ENCODE peak calls at places on chromosomes 6 and 20, in four cellular contexts. N is uterus, G is BE2C, R is pancreas. K is an unnamed sample.

GRCh38 chr6:46914279-46914810 is 7.4 kb downstream of the ADGRF5 start:
- DNase-seq in R (no peak), N (no peak), G (no peak), K (no peak)

GRCh38 chr6:79763301-79763700 is 132.2 kb downstream of the SH3BGRL2 start:
- DNase-seq in N (no peak), R (no peak), G (no peak), K (no peak)

GRCh38 chr6:155174576-155175174 is 89.1 kb upstream of the CLDN20 start:
- DNase-seq in N (peak), R (peak), G (peak), K (no peak)

GRCh38 chr6:13412639-13413465 is 74.5 kb downstream of the GFOD1 start:
- DNase-seq in R (no peak), G (no peak), N (no peak), K (no peak)

GRCh38 chr6:128519931-128520435 is 416 bp downstream of the PTPRK start:
- DNase-seq in R (peak), N (no peak), G (no peak), K (no peak)

GRCh38 chr20:13816757-13817156 is 31.9 kb downstream of the NDUFAF5 start:
- DNase-seq in R (no peak), N (no peak), G (no peak), K (no peak)

GRCh38 chr6:116500969-116501433 is 10.4 kb upstream of the CALHM5 start:
- DNase-seq in G (no peak), R (no peak), N (no peak), K (no peak)

GRCh38 chr6:38725414-38726183 is 10.5 kb downstream of the DNAH8 start:
- DNase-seq in G (no peak), N (no peak), R (no peak), K (no peak)

GRCh38 chr6:14921878-14922277 is 324.0 kb upstream of the JARID2 start:
- DNase-seq in R (peak), N (no peak), G (no peak), K (no peak)

GRCh38 chr6:107202876-107203468 is 87.7 kb upstream of the BEND3 start:
- DNase-seq in N (no peak), G (no peak), R (no peak), K (no peak)

GRCh38 chr6:169254456-169255316 is 1.0 kb upstream of the THBS2 start:
- DNase-seq in N (peak), G (no peak), R (no peak), K (no peak)

GRCh38 chr20:13139459-13140150 is 81.5 kb upstream of the ISM1 start:
- DNase-seq in R (no peak), N (no peak), G (no peak), K (no peak)

GRCh38 chr6:77463308-77463880 is at the start of gene HTR1B:
- DNase-seq in R (no peak), G (no peak), N (no peak), K (no peak)

GRCh38 chr6:1558388-1558787 is 51.3 kb upstream of the FOXC1 start:
- DNase-seq in N (no peak), G (no peak), R (no peak), K (no peak)

GRCh38 chr6:11621119-11621518 is 83.6 kb downstream of the TMEM170B start:
- DNase-seq in N (no peak), G (peak), R (no peak), K (no peak)

GRCh38 chr6:112282217-112282616 is 27.9 kb upstream of the LAMA4 start:
- DNase-seq in R (no peak), N (peak), G (peak), K (no peak)
- TF ChIP-seq CTCF in R (no peak), N (no peak), G (peak), K (no peak)

GRCh38 chr20:25574411-25574810 is 10.9 kb downstream of the NINL start:
- DNase-seq in G (peak), N (no peak), R (no peak), K (no peak)
- TF ChIP-seq CTCF in G (peak), N (no peak), R (no peak), K (no peak)

GRCh38 chr6:35931120-35931561 is 10.2 kb upstream of the SRPK1 start:
- DNase-seq in N (no peak), G (no peak), R (no peak), K (no peak)

GRCh38 chr6:35925961-35926360 is 5.1 kb upstream of the SRPK1 start:
- DNase-seq in G (no peak), R (no peak), N (no peak), K (no peak)

GRCh38 chr6:35924146-35924545 is 3.2 kb upstream of the SRPK1 start:
- DNase-seq in G (no peak), R (no peak), N (no peak), K (no peak)

GRCh38 chr6:35929601-35930000 is 8.7 kb upstream of the SRPK1 start:
- DNase-seq in G (no peak), R (no peak), N (no peak), K (no peak)

DNA sequence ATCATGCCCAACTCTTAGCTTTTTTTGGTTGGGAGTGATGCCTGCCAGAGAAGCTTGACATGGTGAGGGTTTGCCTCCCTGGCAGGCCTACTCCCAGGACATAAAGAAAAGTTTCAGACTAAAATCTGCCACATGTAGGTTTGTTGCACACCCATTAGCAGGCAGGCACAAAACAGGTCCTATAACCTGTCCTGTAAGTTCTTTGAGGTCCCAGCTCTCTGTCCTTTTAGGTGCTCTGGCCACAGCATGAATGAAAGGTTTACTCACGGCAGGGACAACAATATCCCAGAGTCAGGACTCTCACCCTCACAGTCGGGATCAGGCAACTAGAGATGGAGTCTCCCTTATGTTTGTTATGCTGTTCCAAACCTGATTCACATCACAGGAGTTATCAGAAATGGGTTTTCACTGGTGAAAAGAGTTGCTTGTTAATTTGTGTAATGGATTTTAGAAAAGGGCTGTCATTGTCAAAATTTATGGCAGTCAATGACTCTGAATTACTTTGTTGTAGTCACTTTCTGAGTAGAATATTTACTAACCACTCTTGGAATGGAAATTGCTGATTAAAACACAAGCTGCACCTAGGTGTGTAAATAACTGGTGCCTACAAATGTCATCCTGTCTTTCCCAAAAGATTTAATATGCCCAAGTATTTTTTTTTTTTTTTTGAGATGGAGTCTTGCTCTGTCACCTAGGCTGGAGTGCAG is 5.8 kb upstream of the SRPK1 start:
- DNase-seq in N (no peak), R (no peak), G (no peak), K (no peak)
- TF ChIP-seq CTCF in N (no peak), R (no peak), G (no peak), K (no peak)

DNA sequence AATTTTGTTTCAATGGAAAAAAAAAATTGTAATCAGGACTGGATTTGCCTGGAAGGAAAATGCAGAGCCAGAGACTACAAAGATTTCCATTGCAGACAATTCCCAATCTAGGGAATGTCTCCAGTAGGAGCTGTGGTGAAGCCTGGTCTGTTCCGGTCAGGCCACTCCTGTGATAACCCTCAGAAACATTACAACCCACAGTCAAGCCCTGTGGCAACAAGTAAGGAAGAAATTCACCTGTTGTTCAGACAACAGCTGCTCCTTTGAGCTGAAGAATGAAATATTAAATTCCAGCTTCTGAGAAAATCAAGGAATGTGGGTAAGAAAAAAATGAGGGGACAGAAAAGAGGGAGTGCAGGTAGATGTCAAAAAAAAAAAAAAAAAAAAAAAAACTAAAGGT is 8.0 kb downstream of the PRKN start:
- DNase-seq in G (no peak), N (no peak), R (no peak), K (no peak)
- TF ChIP-seq CTCF in G (no peak), N (no peak), R (no peak), K (no peak)

GRCh38 chr6:57195457-57195856 is 23.3 kb downstream of the BAG2 start:
- DNase-seq in G (no peak), R (no peak), N (no peak), K (no peak)

GRCh38 chr6:57193177-57193576 is 21.1 kb downstream of the BAG2 start:
- DNase-seq in R (no peak), N (no peak), G (no peak), K (no peak)

DNA sequence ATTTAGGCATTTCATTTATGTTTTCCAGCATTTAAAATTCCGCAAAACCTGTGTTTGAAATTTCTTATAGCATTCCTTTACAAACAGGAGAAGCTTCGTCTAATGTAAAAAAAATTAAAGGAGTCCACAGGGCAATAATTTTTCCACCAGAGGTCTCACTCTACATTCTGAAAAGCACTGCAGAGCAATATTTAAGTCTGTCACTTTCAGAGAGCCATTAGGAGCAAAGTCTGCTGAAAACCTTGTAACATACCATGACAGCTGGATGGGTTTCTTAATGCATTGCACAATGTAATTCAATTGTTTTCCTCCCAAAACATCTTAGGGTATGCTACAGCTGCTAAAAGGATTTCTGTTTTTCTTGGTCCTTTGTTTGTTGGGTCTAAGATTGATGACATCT is 18.0 kb downstream of the BAG2 start:
- DNase-seq in G (no peak), R (no peak), N (no peak), K (no peak)
- TF ChIP-seq CTCF in G (peak), R (no peak), N (peak), K (no peak)

GRCh38 chr20:23449400-23449799 is 3.3 kb downstream of the CST11 start:
- DNase-seq in G (no peak), N (no peak), R (no peak), K (no peak)

GRCh38 chr20:23444859-23445258 is 5.4 kb downstream of the CSTL1 start:
- DNase-seq in N (no peak), R (no peak), G (no peak), K (no peak)

GRCh38 chr20:23445596-23446217 is 6.2 kb downstream of the CSTL1 start:
- DNase-seq in R (no peak), G (no peak), N (no peak), K (no peak)

GRCh38 chr20:23448167-23448566 is 4.5 kb downstream of the CST11 start:
- DNase-seq in R (no peak), G (no peak), N (no peak), K (no peak)

DNA sequence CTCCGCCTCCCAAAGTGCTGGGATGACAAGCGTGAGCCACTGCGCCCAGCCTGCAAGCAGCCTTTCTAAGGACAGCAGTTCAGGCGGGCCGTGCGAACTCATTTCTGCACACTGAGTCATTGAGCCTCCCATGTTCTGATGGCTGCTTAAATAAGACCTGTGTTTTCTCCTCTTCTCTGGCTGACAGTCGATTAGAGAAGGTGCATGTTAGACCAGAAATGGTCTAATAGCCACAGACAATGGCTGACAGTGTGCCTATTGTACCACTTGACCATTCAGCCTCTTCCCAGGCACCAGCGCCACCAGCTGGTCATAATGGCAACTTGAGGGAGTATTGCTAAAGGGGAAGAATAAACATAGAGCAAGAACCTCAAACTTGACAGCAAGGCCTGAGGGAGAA is 6.2 kb downstream of the CST11 start:
- DNase-seq in N (peak), R (no peak), G (peak), K (no peak)
- TF ChIP-seq CTCF in N (peak), R (no peak), G (peak), K (no peak)

DNA sequence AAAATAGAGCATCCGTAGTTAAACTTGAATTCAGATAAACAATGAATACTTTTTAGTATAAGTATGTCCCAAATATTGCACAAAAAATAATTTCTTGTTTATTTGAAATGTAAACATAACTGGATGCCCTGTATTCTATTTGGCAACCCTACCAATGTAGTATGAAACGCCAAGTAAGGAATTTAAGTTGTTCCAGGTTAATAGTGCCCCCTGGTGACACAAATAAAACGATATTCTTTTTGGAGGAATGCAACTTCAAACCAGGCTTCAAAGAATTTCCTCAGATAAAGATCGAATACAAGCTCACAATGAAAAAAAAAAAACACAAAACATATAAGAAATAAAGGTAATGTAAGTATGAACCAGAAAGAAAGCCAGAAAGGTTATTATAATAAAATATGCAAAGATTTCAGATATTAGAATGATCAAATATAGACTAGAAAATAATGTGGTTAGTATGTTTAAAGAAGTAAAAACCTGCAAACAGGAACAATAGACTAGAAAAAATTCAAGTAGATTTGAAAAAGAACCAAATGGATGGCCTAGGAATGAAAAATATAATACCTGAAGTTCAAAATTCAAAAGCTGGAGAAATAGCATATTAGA is 18.4 kb upstream of the AKAP7 start:
- DNase-seq in R (no peak), G (no peak), N (no peak), K (no peak)
- TF ChIP-seq CTCF in R (peak), G (peak), N (peak), K (peak)

DNA sequence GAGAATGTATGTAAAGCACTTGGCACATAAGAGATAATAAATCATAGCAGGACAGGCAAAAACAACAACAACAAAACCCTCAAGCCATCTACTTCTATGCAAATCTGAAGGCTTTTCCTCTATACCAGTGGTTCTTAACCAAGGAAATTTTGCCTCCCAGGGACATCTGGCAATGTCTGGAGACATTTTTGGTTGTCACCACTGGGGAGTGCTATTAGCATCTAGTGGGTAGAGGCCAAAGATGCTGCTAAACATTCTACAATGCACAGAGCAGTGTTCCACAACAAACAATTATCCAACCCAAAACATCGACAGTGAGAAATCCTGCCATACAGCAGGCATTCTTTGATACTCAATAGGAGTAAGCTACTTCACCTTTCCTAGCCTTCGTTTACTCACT is 28.2 kb downstream of the NDRG3 start:
- DNase-seq in R (no peak), G (peak), N (no peak), K (no peak)
- TF ChIP-seq CTCF in R (no peak), G (peak), N (no peak), K (no peak)

GRCh38 chr20:7930386-7930785 is 9.9 kb downstream of the HAO1 start:
- DNase-seq in N (no peak), G (no peak), R (no peak), K (no peak)

GRCh38 chr20:7926767-7927166 is 13.5 kb downstream of the HAO1 start:
- DNase-seq in G (no peak), N (no peak), R (no peak), K (no peak)

GRCh38 chr20:7924692-7925091 is 15.6 kb downstream of the HAO1 start:
- DNase-seq in R (no peak), G (no peak), N (no peak), K (no peak)

GRCh38 chr20:7926323-7926722 is 13.9 kb downstream of the HAO1 start:
- DNase-seq in R (no peak), G (no peak), N (no peak), K (no peak)
- TF ChIP-seq CTCF in R (no peak), G (no peak), N (no peak), K (no peak)

GRCh38 chr20:32507998-32508774 is 76.9 kb downstream of the NOL4L start:
- DNase-seq in R (no peak), G (no peak), N (no peak), K (no peak)

GRCh38 chr20:32508775-32509119 is 76.4 kb downstream of the NOL4L start:
- DNase-seq in N (no peak), R (no peak), G (no peak), K (no peak)

GRCh38 chr20:32510601-32511357 is 74.4 kb downstream of the NOL4L start:
- DNase-seq in G (no peak), N (no peak), R (no peak), K (no peak)

GRCh38 chr20:32510120-32510600 is 75.0 kb downstream of the NOL4L start:
- DNase-seq in G (no peak), R (no peak), N (no peak), K (no peak)

DNA sequence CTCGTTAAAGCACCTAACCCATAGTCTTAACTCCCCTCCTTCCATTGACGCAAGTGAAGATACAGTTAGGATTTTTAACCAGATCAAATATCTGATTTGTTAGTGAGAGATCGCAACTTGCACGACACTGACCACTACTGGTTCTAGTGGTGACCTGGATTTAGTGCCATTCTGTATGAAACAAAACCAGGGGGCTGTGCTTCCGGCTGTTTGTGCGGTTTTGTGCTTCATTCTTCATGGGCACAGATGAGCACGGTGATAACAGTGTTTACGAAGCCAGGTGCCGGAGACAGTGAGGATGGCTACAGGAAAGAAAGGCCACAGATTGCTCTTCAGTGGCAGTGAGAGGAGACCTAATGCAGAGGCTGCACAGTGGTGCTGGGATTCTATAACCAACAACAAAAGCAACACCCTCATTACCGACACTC is 75.5 kb downstream of the NOL4L start:
- DNase-seq in G (no peak), R (no peak), N (no peak), K (no peak)
- TF ChIP-seq CTCF in G (peak), R (no peak), N (no peak), K (no peak)

K was measured in activated B cell treated with CpG ODN at 0.5 μM for 24 hours.